ENCODE peak calls at places on chromosomes 12 and 14, in four cellular contexts. One of them, this sample, is unnamed.
A peak's percentile ranks its signal among the peaks of the same experiment; 100 is the strongest.

GRCh38 chr14:68140111-68140741 is 320.6 kb downstream of the RAD51B start:
- DNase-seq in amniotic stem cell: peak; percentile 85
- DNase-seq in AG04449: peak; percentile 94
- DNase-seq in stimulated activated naive CD4-positive, alpha-beta T cell: no peak
- DNase-seq in this sample: peak; percentile 99

GRCh38 chr14:22561661-22562579 is 27.1 kb downstream of the DAD1 start:
- DNase-seq in amniotic stem cell: no peak
- DNase-seq in AG04449: no peak
- DNase-seq in stimulated activated naive CD4-positive, alpha-beta T cell: peak; percentile 86
- DNase-seq in this sample: no peak

GRCh38 chr12:4849024-4849594 is 60.6 kb upstream of the KCNA1 start:
- DNase-seq in AG04449: no peak
- DNase-seq in amniotic stem cell: no peak
- DNase-seq in stimulated activated naive CD4-positive, alpha-beta T cell: peak; percentile 17
- DNase-seq in this sample: no peak

GRCh38 chr14:104224516-104225281 is 86.3 kb downstream of the KIF26A start:
- DNase-seq in amniotic stem cell: no peak
- DNase-seq in AG04449: no peak
- DNase-seq in stimulated activated naive CD4-positive, alpha-beta T cell: no peak
- DNase-seq in this sample: no peak

GRCh38 chr12:30378307-30378706 is 317.4 kb downstream of the IPO8 start:
- DNase-seq in amniotic stem cell: no peak
- DNase-seq in AG04449: no peak
- DNase-seq in stimulated activated naive CD4-positive, alpha-beta T cell: no peak
- DNase-seq in this sample: no peak

GRCh38 chr12:50110762-50111416 is 1.1 kb upstream of the COX14 start:
- DNase-seq in AG04449: no peak
- DNase-seq in amniotic stem cell: no peak
- DNase-seq in stimulated activated naive CD4-positive, alpha-beta T cell: no peak
- DNase-seq in this sample: no peak

GRCh38 chr14:58299665-58300202 is 1.4 kb downstream of the ARID4A start:
- DNase-seq in amniotic stem cell: no peak
- DNase-seq in stimulated activated naive CD4-positive, alpha-beta T cell: peak; percentile 24
- DNase-seq in AG04449: no peak
- DNase-seq in this sample: no peak

GRCh38 chr14:104865069-104865630 is at the start of gene CEP170B:
- DNase-seq in amniotic stem cell: no peak
- DNase-seq in stimulated activated naive CD4-positive, alpha-beta T cell: peak; percentile 45
- DNase-seq in AG04449: no peak
- DNase-seq in this sample: no peak

GRCh38 chr12:67426067-67426466 is 156.9 kb downstream of the CAND1 start:
- DNase-seq in stimulated activated naive CD4-positive, alpha-beta T cell: peak; percentile 4
- DNase-seq in amniotic stem cell: no peak
- DNase-seq in AG04449: peak; percentile 58
- DNase-seq in this sample: no peak

GRCh38 chr14:37550511-37550910 is 44.5 kb downstream of the FOXA1 start:
- DNase-seq in amniotic stem cell: no peak
- DNase-seq in stimulated activated naive CD4-positive, alpha-beta T cell: no peak
- DNase-seq in AG04449: peak; percentile 57
- DNase-seq in this sample: peak; percentile 78

GRCh38 chr12:119796292-119796691 is 80.8 kb downstream of the CIT start:
- DNase-seq in amniotic stem cell: no peak
- DNase-seq in AG04449: no peak
- DNase-seq in stimulated activated naive CD4-positive, alpha-beta T cell: no peak
- DNase-seq in this sample: no peak

GRCh38 chr14:55698051-55698450 is 118.0 kb downstream of the KTN1 start:
- DNase-seq in AG04449: no peak
- DNase-seq in stimulated activated naive CD4-positive, alpha-beta T cell: no peak
- DNase-seq in amniotic stem cell: no peak
- DNase-seq in this sample: no peak

GRCh38 chr14:102805454-102805891 is 28.2 kb downstream of the TRAF3 start:
- DNase-seq in stimulated activated naive CD4-positive, alpha-beta T cell: peak; percentile 6
- DNase-seq in amniotic stem cell: peak; percentile 35
- DNase-seq in AG04449: no peak
- DNase-seq in this sample: no peak

GRCh38 chr14:68598621-68599447 is 194.0 kb downstream of the ZFP36L1 start:
- DNase-seq in amniotic stem cell: peak; percentile 45
- DNase-seq in AG04449: no peak
- DNase-seq in stimulated activated naive CD4-positive, alpha-beta T cell: no peak
- DNase-seq in this sample: no peak

GRCh38 chr12:116958402-116959197 is 47.9 kb downstream of the FBXW8 start:
- DNase-seq in stimulated activated naive CD4-positive, alpha-beta T cell: no peak
- DNase-seq in amniotic stem cell: no peak
- DNase-seq in AG04449: no peak
- DNase-seq in this sample: no peak

GRCh38 chr12:50058743-50059312 is 1.4 kb downstream of the ASIC1 start:
- DNase-seq in amniotic stem cell: no peak
- DNase-seq in AG04449: no peak
- DNase-seq in stimulated activated naive CD4-positive, alpha-beta T cell: peak; percentile 40
- DNase-seq in this sample: no peak

GRCh38 chr14:37482428-37482827 is 112.6 kb downstream of the FOXA1 start:
- DNase-seq in stimulated activated naive CD4-positive, alpha-beta T cell: no peak
- DNase-seq in amniotic stem cell: no peak
- DNase-seq in AG04449: no peak
- DNase-seq in this sample: no peak

GRCh38 chr12:93563807-93564538 is 8.5 kb upstream of the SOCS2 start:
- DNase-seq in amniotic stem cell: no peak
- DNase-seq in AG04449: no peak
- DNase-seq in stimulated activated naive CD4-positive, alpha-beta T cell: no peak
- DNase-seq in this sample: no peak

GRCh38 chr14:101604935-101605767 is 43.9 kb downstream of the DIO3 start:
- DNase-seq in stimulated activated naive CD4-positive, alpha-beta T cell: no peak
- DNase-seq in AG04449: no peak
- DNase-seq in amniotic stem cell: no peak
- DNase-seq in this sample: no peak

GRCh38 chr14:52835122-52835903 is 43.9 kb upstream of the GNPNAT1 start:
- DNase-seq in AG04449: no peak
- DNase-seq in amniotic stem cell: peak; percentile 39
- DNase-seq in stimulated activated naive CD4-positive, alpha-beta T cell: no peak
- DNase-seq in this sample: no peak

GRCh38 chr14:79542121-79542520 is 669.2 kb downstream of the DIO2 start:
- DNase-seq in amniotic stem cell: no peak
- DNase-seq in stimulated activated naive CD4-positive, alpha-beta T cell: no peak
- DNase-seq in AG04449: no peak
- DNase-seq in this sample: peak; percentile 8

GRCh38 chr12:121806556-121807308 is 2.9 kb downstream of the SETD1B start:
- DNase-seq in stimulated activated naive CD4-positive, alpha-beta T cell: no peak
- DNase-seq in AG04449: no peak
- DNase-seq in amniotic stem cell: no peak
- DNase-seq in this sample: no peak

GRCh38 chr12:50556273-50556672 is 51.5 kb downstream of the DIP2B start:
- DNase-seq in stimulated activated naive CD4-positive, alpha-beta T cell: no peak
- DNase-seq in amniotic stem cell: no peak
- DNase-seq in AG04449: no peak
- DNase-seq in this sample: no peak

GRCh38 chr12:71164166-71164876 is 6.5 kb upstream of the TSPAN8 start:
- DNase-seq in amniotic stem cell: no peak
- DNase-seq in AG04449: no peak
- DNase-seq in stimulated activated naive CD4-positive, alpha-beta T cell: no peak
- DNase-seq in this sample: no peak

GRCh38 chr12:63150255-63151060 is 543 bp downstream of the AVPR1A start:
- DNase-seq in amniotic stem cell: no peak
- DNase-seq in stimulated activated naive CD4-positive, alpha-beta T cell: no peak
- DNase-seq in AG04449: no peak
- DNase-seq in this sample: no peak

GRCh38 chr12:93519859-93520258 is 52.5 kb downstream of the MRPL42 start:
- DNase-seq in AG04449: no peak
- DNase-seq in amniotic stem cell: no peak
- DNase-seq in stimulated activated naive CD4-positive, alpha-beta T cell: no peak
- DNase-seq in this sample: no peak

GRCh38 chr12:27901959-27902358 is 70.6 kb downstream of the PTHLH start:
- DNase-seq in stimulated activated naive CD4-positive, alpha-beta T cell: no peak
- DNase-seq in AG04449: no peak
- DNase-seq in amniotic stem cell: no peak
- DNase-seq in this sample: no peak

GRCh38 chr12:121796855-121797751 is 3.6 kb upstream of the RHOF start:
- DNase-seq in AG04449: no peak
- DNase-seq in amniotic stem cell: peak; percentile 76
- DNase-seq in stimulated activated naive CD4-positive, alpha-beta T cell: no peak
- DNase-seq in this sample: no peak

GRCh38 chr12:8037046-8037663 is 4.6 kb downstream of the FOXJ2 start:
- DNase-seq in AG04449: no peak
- DNase-seq in amniotic stem cell: no peak
- DNase-seq in stimulated activated naive CD4-positive, alpha-beta T cell: peak; percentile 15
- DNase-seq in this sample: no peak

GRCh38 chr12:101715045-101715444 is 17.6 kb downstream of the CHPT1 start:
- DNase-seq in amniotic stem cell: no peak
- DNase-seq in stimulated activated naive CD4-positive, alpha-beta T cell: no peak
- DNase-seq in AG04449: no peak
- DNase-seq in this sample: no peak

GRCh38 chr14:23070262-23071129 is 13.2 kb upstream of the CDH24 start:
- DNase-seq in stimulated activated naive CD4-positive, alpha-beta T cell: no peak
- DNase-seq in amniotic stem cell: no peak
- DNase-seq in AG04449: no peak
- DNase-seq in this sample: no peak

GRCh38 chr14:22556021-22556989 is 32.7 kb downstream of the DAD1 start:
- DNase-seq in stimulated activated naive CD4-positive, alpha-beta T cell: peak; percentile 99
- DNase-seq in amniotic stem cell: no peak
- DNase-seq in AG04449: no peak
- DNase-seq in this sample: no peak

GRCh38 chr12:57063991-57064725 is 14.2 kb upstream of the MYO1A start:
- DNase-seq in AG04449: no peak
- DNase-seq in amniotic stem cell: no peak
- DNase-seq in stimulated activated naive CD4-positive, alpha-beta T cell: peak; percentile 83
- DNase-seq in this sample: no peak

GRCh38 chr12:95168746-95169145 is 48.5 kb downstream of the FGD6 start:
- DNase-seq in AG04449: no peak
- DNase-seq in amniotic stem cell: no peak
- DNase-seq in stimulated activated naive CD4-positive, alpha-beta T cell: no peak
- DNase-seq in this sample: no peak